ENCODE peak calls at places on chromosomes 2 and 18, in five cellular contexts. F is GM23248, N is neural progenitor cell, B is MM.1S, S is SK-N-SH. P is an unnamed sample.

GRCh38 chr18:33839452-33840225 is 261.6 kb downstream of the ASXL3 start:
- DNase-seq in F (peak; percentile 46), N (peak; percentile 70), B (peak; percentile 64), S (peak; percentile 46), P (no peak)

GRCh38 chr18:22322251-22322691 is 95.4 kb downstream of the CTAGE1 start:
- DNase-seq in F (no peak), N (no peak), B (no peak), S (no peak), P (no peak)

GRCh38 chr2:69755862-69756467 is 14.0 kb downstream of the ANXA4 start:
- DNase-seq in F (peak; percentile 96), N (no peak), B (no peak), S (no peak), P (peak; percentile 81)

GRCh38 chr2:30710461-30710860 is 96.8 kb downstream of the CAPN13 start:
- DNase-seq in F (no peak), N (no peak), B (no peak), S (no peak), P (no peak)

GRCh38 chr2:35220471-35220870 is 1135.1 kb upstream of the CRIM1 start:
- DNase-seq in F (peak; percentile 1), N (no peak), B (no peak), S (no peak), P (peak; percentile 38)

GRCh38 chr2:216109962-216110614 is 940 bp downstream of the XRCC5 start:
- DNase-seq in F (peak; percentile 76), N (peak; percentile 39), B (peak; percentile 59), S (no peak), P (peak; percentile 48)

GRCh38 chr2:12637754-12638153 is 79.0 kb upstream of the TRIB2 start:
- DNase-seq in F (peak; percentile 75), N (no peak), B (no peak), S (no peak), P (no peak)

GRCh38 chr2:116719841-116720240 is 1094.7 kb upstream of the DDX18 start:
- DNase-seq in F (no peak), N (no peak), B (no peak), S (no peak), P (no peak)

GRCh38 chr2:168490015-168490874 is 34.2 kb downstream of the CERS6 start:
- DNase-seq in F (peak; percentile 54), N (peak; percentile 18), B (peak; percentile 93), S (no peak), P (no peak)

DNA sequence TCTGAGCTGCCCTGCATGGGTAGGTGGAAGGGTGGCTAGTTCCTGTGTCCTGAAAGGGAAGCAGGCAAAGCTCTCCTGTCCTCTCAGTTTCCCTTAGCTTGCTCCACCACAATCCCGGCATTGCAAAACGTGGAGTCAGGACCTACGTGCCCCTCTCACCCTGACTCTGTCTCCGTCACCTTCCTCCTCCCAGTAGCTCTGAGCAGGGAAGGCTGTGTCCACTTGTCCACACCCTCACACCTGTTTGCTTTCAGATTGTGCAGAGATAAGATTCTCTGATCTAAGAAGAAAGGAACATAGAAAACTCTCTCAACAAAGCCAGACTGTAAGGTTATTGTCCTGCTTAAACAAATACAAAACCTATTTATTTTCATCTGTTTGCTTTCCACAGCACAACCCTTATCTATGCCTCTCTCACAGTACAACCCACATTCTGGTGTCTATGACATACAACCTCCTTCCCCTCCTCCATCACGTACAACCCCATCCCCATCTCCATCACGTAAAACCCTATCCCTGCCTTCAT is 79.0 kb downstream of the ALPK2 start:
- DNase-seq in F (no peak), N (no peak), B (no peak), S (no peak), P (peak; percentile 97)
- H4K20me1 ChIP-seq in F (peaks cover 9% of the 10 kb centered on the region), N (no peaks in the 10 kb centered on the region), B (no peaks in the 10 kb centered on the region), S (no peaks in the 10 kb centered on the region), P (no peaks in the 10 kb centered on the region)

GRCh38 chr2:163210430-163210918 is 371.9 kb upstream of the KCNH7 start:
- DNase-seq in F (peak; percentile 79), N (no peak), B (no peak), S (no peak), P (no peak)
- H3F3A ChIP-seq in F (peaks cover 16% of the 10 kb centered on the region), N (peaks cover 16% of the 10 kb centered on the region), B (no peaks in the 10 kb centered on the region), S (peaks cover 12% of the 10 kb centered on the region), P (peaks cover 25% of the 10 kb centered on the region)

GRCh38 chr2:239313251-239313650 is 87.6 kb downstream of the HDAC4 start:
- DNase-seq in F (no peak), N (no peak), B (no peak), S (no peak), P (no peak)

GRCh38 chr2:239310401-239311061 is 90.3 kb downstream of the HDAC4 start:
- DNase-seq in F (no peak), N (no peak), B (no peak), S (no peak), P (no peak)

GRCh38 chr2:239312741-239313246 is 88.0 kb downstream of the HDAC4 start:
- DNase-seq in F (peak; percentile 53), N (no peak), B (no peak), S (peak; percentile 59), P (no peak)

GRCh38 chr2:239311132-239312040 is 89.4 kb downstream of the HDAC4 start:
- DNase-seq in F (peak; percentile 81), N (no peak), B (no peak), S (no peak), P (no peak)

GRCh38 chr2:239312081-239312501 is 88.7 kb downstream of the HDAC4 start:
- DNase-seq in F (no peak), N (no peak), B (no peak), S (no peak), P (no peak)
- H4K20me1 ChIP-seq in F (no peaks in the 10 kb centered on the region), N (peaks cover 59% of the 10 kb centered on the region), B (no peaks in the 10 kb centered on the region), S (no peaks in the 10 kb centered on the region), P (no peaks in the 10 kb centered on the region)

GRCh38 chr2:54079331-54079730 is 36.1 kb upstream of the ACYP2 start:
- DNase-seq in F (no peak), N (no peak), B (no peak), S (no peak), P (no peak)
- H3F3A ChIP-seq in F (no peaks in the 10 kb centered on the region), N (no peaks in the 10 kb centered on the region), B (no peaks in the 10 kb centered on the region), S (no peaks in the 10 kb centered on the region), P (no peaks in the 10 kb centered on the region)

DNA sequence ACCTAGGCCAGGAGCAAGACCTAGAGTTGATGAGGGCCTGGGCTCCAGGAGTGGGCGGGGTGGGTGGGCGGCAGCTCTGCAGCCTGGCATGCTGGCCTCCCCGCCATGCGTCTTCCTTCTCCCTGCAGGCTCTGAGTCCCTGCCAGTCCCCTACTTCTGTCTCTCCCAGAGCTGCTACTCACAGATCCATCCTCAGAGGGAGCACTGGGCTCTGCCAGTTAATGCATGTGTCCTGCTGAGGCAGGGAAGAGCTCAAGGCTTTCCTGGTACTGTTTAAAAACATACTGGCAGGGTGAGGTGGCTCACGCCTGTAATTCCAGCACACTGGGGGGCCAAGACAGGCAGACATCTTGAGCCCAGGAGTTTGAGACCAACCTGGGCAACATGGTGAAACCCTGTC is 38.7 kb upstream of the EDAR start:
- DNase-seq in F (no peak), N (no peak), B (no peak), S (no peak), P (no peak)
- H4K20me1 ChIP-seq in F (no peaks in the 10 kb centered on the region), N (no peaks in the 10 kb centered on the region), B (no peaks in the 10 kb centered on the region), S (no peaks in the 10 kb centered on the region), P (no peaks in the 10 kb centered on the region)

DNA sequence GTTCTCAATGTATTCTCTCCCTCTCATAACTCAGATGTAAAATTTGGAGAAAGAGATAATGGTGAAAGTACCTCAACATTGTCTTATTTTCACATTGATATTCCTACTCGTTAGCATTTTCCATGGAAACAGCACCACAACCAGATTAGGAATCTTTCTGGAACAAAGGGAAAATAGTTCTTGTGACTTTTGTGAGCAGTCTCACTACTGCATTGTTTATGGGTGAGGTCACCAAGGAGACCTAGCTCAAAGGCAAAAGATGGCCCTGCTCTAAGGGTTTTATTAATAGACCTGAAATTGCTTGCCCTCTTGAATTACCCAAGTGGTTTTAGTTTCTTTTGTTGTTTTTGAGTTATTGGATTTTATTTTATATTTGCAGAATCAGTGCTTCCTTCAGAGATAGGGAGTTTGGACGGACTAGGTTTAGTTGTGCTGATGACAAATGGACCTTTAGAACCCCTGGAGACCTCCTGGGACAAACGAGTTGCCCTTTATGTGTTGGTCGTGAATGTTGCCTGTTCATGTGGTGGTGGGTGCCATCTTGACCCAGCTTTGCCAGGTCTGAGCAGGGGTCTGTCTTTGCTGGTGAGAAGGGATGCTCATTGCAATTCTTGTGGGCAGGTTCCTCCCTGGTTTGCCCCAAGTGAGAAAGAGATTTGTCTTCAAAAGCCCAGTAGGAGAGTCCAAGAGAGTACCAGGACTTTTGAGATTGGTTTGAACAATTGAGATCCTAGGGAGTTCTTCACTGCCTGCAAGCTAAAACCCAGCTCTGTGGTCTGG is 58.1 kb downstream of the INPP4A start:
- DNase-seq in F (peak; percentile 73), N (no peak), B (peak; percentile 88), S (no peak), P (peak; percentile 87)
- H3F3A ChIP-seq in F (peaks cover 16% of the 10 kb centered on the region), N (no peaks in the 10 kb centered on the region), B (peaks cover 71% of the 10 kb centered on the region), S (no peaks in the 10 kb centered on the region), P (no peaks in the 10 kb centered on the region)

GRCh38 chr18:44708451-44709083 is 27.9 kb downstream of the SETBP1 start:
- DNase-seq in F (peak; percentile 67), N (no peak), B (no peak), S (no peak), P (no peak)
- H4K20me1 ChIP-seq in F (no peaks in the 10 kb centered on the region), N (no peaks in the 10 kb centered on the region), B (no peaks in the 10 kb centered on the region), S (no peaks in the 10 kb centered on the region), P (no peaks in the 10 kb centered on the region)

DNA sequence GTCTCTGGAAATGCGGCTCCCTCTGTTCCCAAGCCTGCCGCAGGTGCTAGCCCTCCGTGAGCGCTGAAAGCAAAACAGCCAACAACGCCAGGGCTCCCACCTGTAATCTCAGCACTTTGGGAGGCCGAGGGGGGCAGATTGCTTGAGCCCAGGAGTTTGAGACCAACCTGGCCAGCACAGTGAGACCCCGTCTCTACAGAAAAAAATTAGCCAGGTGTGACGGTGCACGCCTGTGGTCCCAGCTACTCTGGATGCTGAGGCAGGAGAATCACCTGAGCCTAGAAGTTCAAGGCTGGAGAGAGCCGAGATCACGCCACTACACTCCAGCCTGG is 41.3 kb upstream of the PTMA start:
- DNase-seq in F (no peak), N (no peak), B (no peak), S (no peak), P (no peak)
- H3F3A ChIP-seq in F (peaks cover 5% of the 10 kb centered on the region), N (peaks cover 63% of the 10 kb centered on the region), B (peaks cover 9% of the 10 kb centered on the region), S (no peaks in the 10 kb centered on the region), P (peaks cover 20% of the 10 kb centered on the region)

DNA sequence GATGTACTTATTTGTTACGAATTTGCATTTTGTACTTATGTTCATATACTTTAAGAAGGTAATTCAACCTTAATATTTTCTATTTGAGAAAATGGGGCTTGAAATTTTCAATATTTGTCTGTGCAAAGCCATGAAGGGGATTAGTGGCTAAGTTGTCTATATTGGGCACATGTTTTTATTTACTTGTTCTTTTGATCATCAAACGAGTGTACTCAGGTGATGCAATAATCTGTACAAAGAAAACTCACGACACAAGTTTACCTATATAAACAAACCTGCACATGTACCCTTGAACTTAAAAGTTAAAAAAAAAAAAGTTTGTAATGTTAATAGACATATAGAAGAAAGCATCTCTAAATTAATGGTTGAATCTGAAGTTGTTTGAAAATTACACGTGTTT is 658.9 kb upstream of the SYT4 start:
- DNase-seq in F (no peak), N (no peak), B (no peak), S (no peak), P (no peak)
- H4K20me1 ChIP-seq in F (no peaks in the 10 kb centered on the region), N (no peaks in the 10 kb centered on the region), B (no peaks in the 10 kb centered on the region), S (no peaks in the 10 kb centered on the region), P (no peaks in the 10 kb centered on the region)

GRCh38 chr2:60351802-60352201 is 201.7 kb downstream of the BCL11A start:
- DNase-seq in F (no peak), N (no peak), B (no peak), S (no peak), P (no peak)
- H3F3A ChIP-seq in F (no peaks in the 10 kb centered on the region), N (no peaks in the 10 kb centered on the region), B (peaks cover 26% of the 10 kb centered on the region), S (no peaks in the 10 kb centered on the region), P (no peaks in the 10 kb centered on the region)

P was measured in PC-9.